ENCODE peak calls at places on chromosomes 3 and 15, in seven cellular contexts. One of them, this sample, is unnamed.

GRCh38 chr3:33364060-33364459 is 76.1 kb downstream of the UBP1 start:
- DNase-seq in BJ: no peak
- DNase-seq in cardiac muscle cell: no peak
- DNase-seq in HCT116: no peak
- DNase-seq in lower leg skin: no peak
- DNase-seq in uterus: no peak
- DNase-seq in PC-9: no peak
- DNase-seq in this sample: no peak

GRCh38 chr3:193665370-193665989 is 72.5 kb downstream of the OPA1 start:
- DNase-seq in cardiac muscle cell: peak
- DNase-seq in HCT116: peak
- DNase-seq in BJ: peak
- DNase-seq in PC-9: no peak
- DNase-seq in uterus: no peak
- DNase-seq in lower leg skin: no peak
- DNase-seq in this sample: peak

GRCh38 chr15:41838400-41838897 is at the start of gene PLA2G4B:
- DNase-seq in BJ: no peak
- DNase-seq in lower leg skin: no peak
- DNase-seq in HCT116: no peak
- DNase-seq in cardiac muscle cell: no peak
- DNase-seq in uterus: no peak
- DNase-seq in PC-9: peak
- DNase-seq in this sample: no peak

GRCh38 chr3:88385090-88385489 is 235.3 kb downstream of the C3orf38 start:
- DNase-seq in uterus: no peak
- DNase-seq in HCT116: no peak
- DNase-seq in lower leg skin: no peak
- DNase-seq in cardiac muscle cell: no peak
- DNase-seq in PC-9: peak
- DNase-seq in BJ: no peak
- DNase-seq in this sample: no peak

GRCh38 chr3:55963611-55964010 is 476.5 kb upstream of the WNT5A start:
- DNase-seq in uterus: no peak
- DNase-seq in lower leg skin: no peak
- DNase-seq in cardiac muscle cell: no peak
- DNase-seq in PC-9: no peak
- DNase-seq in BJ: no peak
- DNase-seq in HCT116: no peak
- DNase-seq in this sample: no peak

GRCh38 chr3:77041756-77042155 is 1.9 kb downstream of the ROBO2 start:
- DNase-seq in HCT116: no peak
- DNase-seq in lower leg skin: no peak
- DNase-seq in uterus: no peak
- DNase-seq in BJ: no peak
- DNase-seq in PC-9: no peak
- DNase-seq in cardiac muscle cell: no peak
- DNase-seq in this sample: no peak

GRCh38 chr3:138863776-138864113 is 29.0 kb upstream of the PIK3CB start:
- DNase-seq in BJ: no peak
- DNase-seq in lower leg skin: no peak
- DNase-seq in uterus: no peak
- DNase-seq in cardiac muscle cell: no peak
- DNase-seq in HCT116: no peak
- DNase-seq in PC-9: no peak
- DNase-seq in this sample: no peak

GRCh38 chr15:35460616-35461015 is 85.3 kb downstream of the DPH6 start:
- DNase-seq in cardiac muscle cell: no peak
- DNase-seq in uterus: no peak
- DNase-seq in HCT116: no peak
- DNase-seq in BJ: no peak
- DNase-seq in lower leg skin: no peak
- DNase-seq in PC-9: no peak
- DNase-seq in this sample: no peak

GRCh38 chr15:60391722-60392340 is 6.0 kb downstream of the ANXA2 start:
- DNase-seq in PC-9: no peak
- DNase-seq in lower leg skin: no peak
- DNase-seq in HCT116: no peak
- DNase-seq in cardiac muscle cell: no peak
- DNase-seq in BJ: no peak
- DNase-seq in uterus: no peak
- DNase-seq in this sample: no peak
- H3K4me3 ChIP-seq in PC-9: peak
- H3K4me3 ChIP-seq in lower leg skin: no peak
- H3K4me3 ChIP-seq in HCT116: peak
- H3K4me3 ChIP-seq in cardiac muscle cell: no peak
- H3K4me3 ChIP-seq in BJ: peak
- H3K4me3 ChIP-seq in uterus: no peak
- H3K4me3 ChIP-seq in this sample: no peak

DNA sequence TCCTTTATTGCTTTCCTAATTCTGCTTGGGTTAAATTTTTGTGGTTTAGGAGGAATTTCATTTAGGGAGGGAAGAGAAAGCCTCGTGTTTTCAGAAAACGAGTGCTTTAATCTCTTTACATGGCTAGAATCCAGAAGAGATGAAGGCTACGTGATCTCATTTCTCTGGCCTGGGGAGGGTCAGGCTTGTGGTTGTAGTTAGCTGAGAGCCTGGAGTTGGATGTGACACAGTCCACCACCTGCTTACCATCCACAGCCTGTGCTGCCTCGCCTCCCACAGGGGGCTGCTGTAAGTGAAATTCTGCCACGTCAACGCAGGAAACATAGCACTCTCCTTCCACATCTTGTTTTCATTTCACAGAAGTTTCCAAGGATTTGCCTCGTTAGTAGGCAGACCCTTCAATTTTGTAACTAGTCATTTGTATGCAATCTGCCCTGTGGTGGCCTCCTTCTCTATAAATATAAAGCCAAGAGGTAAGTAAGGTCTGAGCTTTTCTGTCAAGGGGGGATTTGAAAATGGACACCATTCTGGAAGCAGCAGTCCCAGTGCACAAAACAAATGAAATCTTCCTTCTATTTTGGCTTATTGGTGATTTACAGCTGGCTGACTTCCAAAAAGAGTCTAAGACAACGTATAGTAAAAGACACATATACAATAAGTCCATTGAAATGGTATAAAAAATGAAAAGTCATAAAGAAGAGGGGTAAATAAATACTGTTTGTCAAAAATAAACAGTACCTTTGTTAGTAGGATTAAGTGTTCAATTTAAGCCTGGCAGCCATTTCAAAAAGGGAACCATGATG is 3.4 kb downstream of the GXYLT2 start:
- DNase-seq in PC-9: peak
- DNase-seq in lower leg skin: no peak
- DNase-seq in BJ: peak
- DNase-seq in HCT116: no peak
- DNase-seq in uterus: peak
- DNase-seq in cardiac muscle cell: peak
- DNase-seq in this sample: peak
- H3K4me3 ChIP-seq in PC-9: no peak
- H3K4me3 ChIP-seq in lower leg skin: no peak
- H3K4me3 ChIP-seq in BJ: no peak
- H3K4me3 ChIP-seq in HCT116: no peak
- H3K4me3 ChIP-seq in uterus: no peak
- H3K4me3 ChIP-seq in cardiac muscle cell: no peak
- H3K4me3 ChIP-seq in this sample: no peak

GRCh38 chr15:62163847-62164499 is 1.1 kb downstream of the C2CD4B start:
- DNase-seq in lower leg skin: no peak
- DNase-seq in uterus: no peak
- DNase-seq in BJ: no peak
- DNase-seq in HCT116: no peak
- DNase-seq in cardiac muscle cell: peak
- DNase-seq in PC-9: no peak
- DNase-seq in this sample: peak
- H3K4me3 ChIP-seq in lower leg skin: no peak
- H3K4me3 ChIP-seq in uterus: no peak
- H3K4me3 ChIP-seq in BJ: no peak
- H3K4me3 ChIP-seq in HCT116: no peak
- H3K4me3 ChIP-seq in cardiac muscle cell: peak
- H3K4me3 ChIP-seq in PC-9: no peak
- H3K4me3 ChIP-seq in this sample: no peak

GRCh38 chr15:60320365-60320764 is 77.4 kb downstream of the ANXA2 start:
- DNase-seq in HCT116: no peak
- DNase-seq in PC-9: no peak
- DNase-seq in lower leg skin: no peak
- DNase-seq in BJ: no peak
- DNase-seq in uterus: no peak
- DNase-seq in cardiac muscle cell: no peak
- DNase-seq in this sample: no peak
- H3K4me3 ChIP-seq in HCT116: no peak
- H3K4me3 ChIP-seq in PC-9: no peak
- H3K4me3 ChIP-seq in lower leg skin: no peak
- H3K4me3 ChIP-seq in BJ: no peak
- H3K4me3 ChIP-seq in uterus: no peak
- H3K4me3 ChIP-seq in cardiac muscle cell: no peak
- H3K4me3 ChIP-seq in this sample: no peak

GRCh38 chr15:31223478-31224350 is 102.9 kb upstream of the KLF13 start:
- DNase-seq in lower leg skin: no peak
- DNase-seq in HCT116: no peak
- DNase-seq in uterus: no peak
- DNase-seq in cardiac muscle cell: no peak
- DNase-seq in PC-9: no peak
- DNase-seq in BJ: no peak
- DNase-seq in this sample: peak
- H3K4me3 ChIP-seq in lower leg skin: no peak
- H3K4me3 ChIP-seq in HCT116: no peak
- H3K4me3 ChIP-seq in uterus: no peak
- H3K4me3 ChIP-seq in cardiac muscle cell: no peak
- H3K4me3 ChIP-seq in PC-9: no peak
- H3K4me3 ChIP-seq in BJ: peak
- H3K4me3 ChIP-seq in this sample: peak